ENCODE peak calls at places on chromosomes 1 and 21, in ten cellular contexts. One of them, this sample, is unnamed.

GRCh38 chr1:111927652-111928051 is 61.8 kb downstream of the KCND3 start:
- DNase-seq in BJ: no peak
- DNase-seq in nephron progenitor cell: no peak
- DNase-seq in activated CD8-positive, alpha-beta memory T cell treated with anti-CD3 and anti-CD28 coated beads for 48 hours: no peak
- DNase-seq in CD4-positive, alpha-beta memory T cell: no peak
- DNase-seq in NCI-H2081: no peak
- DNase-seq in lung: no peak
- DNase-seq in COLO829: no peak
- DNase-seq in NCI-H1092: no peak
- DNase-seq in renal cortical epithelial cell: no peak
- DNase-seq in this sample: no peak

GRCh38 chr1:7808253-7808844 is 24.3 kb downstream of the PER3 start:
- DNase-seq in NCI-H2081: no peak
- DNase-seq in lung: no peak
- DNase-seq in COLO829: no peak
- DNase-seq in nephron progenitor cell: no peak
- DNase-seq in CD4-positive, alpha-beta memory T cell: peak
- DNase-seq in NCI-H1092: peak
- DNase-seq in BJ: no peak
- DNase-seq in activated CD8-positive, alpha-beta memory T cell treated with anti-CD3 and anti-CD28 coated beads for 48 hours: no peak
- DNase-seq in renal cortical epithelial cell: peak
- DNase-seq in this sample: peak

GRCh38 chr1:168708698-168709406 is 20.2 kb downstream of the DPT start:
- DNase-seq in renal cortical epithelial cell: no peak
- DNase-seq in NCI-H1092: no peak
- DNase-seq in BJ: no peak
- DNase-seq in CD4-positive, alpha-beta memory T cell: no peak
- DNase-seq in NCI-H2081: no peak
- DNase-seq in nephron progenitor cell: no peak
- DNase-seq in lung: no peak
- DNase-seq in COLO829: peak
- DNase-seq in activated CD8-positive, alpha-beta memory T cell treated with anti-CD3 and anti-CD28 coated beads for 48 hours: no peak
- DNase-seq in this sample: no peak

GRCh38 chr21:42570841-42571387 is 57.3 kb downstream of the SLC37A1 start:
- DNase-seq in NCI-H2081: peak
- DNase-seq in activated CD8-positive, alpha-beta memory T cell treated with anti-CD3 and anti-CD28 coated beads for 48 hours: no peak
- DNase-seq in lung: no peak
- DNase-seq in NCI-H1092: peak
- DNase-seq in renal cortical epithelial cell: peak
- DNase-seq in nephron progenitor cell: peak
- DNase-seq in BJ: no peak
- DNase-seq in CD4-positive, alpha-beta memory T cell: no peak
- DNase-seq in COLO829: no peak
- DNase-seq in this sample: no peak

GRCh38 chr1:81414417-81415087 is 386.2 kb upstream of the ADGRL2 start:
- DNase-seq in NCI-H1092: peak
- DNase-seq in CD4-positive, alpha-beta memory T cell: no peak
- DNase-seq in activated CD8-positive, alpha-beta memory T cell treated with anti-CD3 and anti-CD28 coated beads for 48 hours: no peak
- DNase-seq in COLO829: peak
- DNase-seq in BJ: no peak
- DNase-seq in nephron progenitor cell: peak
- DNase-seq in renal cortical epithelial cell: peak
- DNase-seq in NCI-H2081: peak
- DNase-seq in lung: peak
- DNase-seq in this sample: no peak

GRCh38 chr1:168348146-168348709 is 67.6 kb downstream of the TBX19 start:
- DNase-seq in lung: no peak
- DNase-seq in activated CD8-positive, alpha-beta memory T cell treated with anti-CD3 and anti-CD28 coated beads for 48 hours: no peak
- DNase-seq in renal cortical epithelial cell: peak
- DNase-seq in BJ: no peak
- DNase-seq in NCI-H2081: no peak
- DNase-seq in NCI-H1092: no peak
- DNase-seq in nephron progenitor cell: no peak
- DNase-seq in COLO829: peak
- DNase-seq in CD4-positive, alpha-beta memory T cell: peak
- DNase-seq in this sample: no peak

GRCh38 chr1:116570358-116571214 is at the start of gene CD58:
- DNase-seq in BJ: peak
- DNase-seq in COLO829: peak
- DNase-seq in renal cortical epithelial cell: peak
- DNase-seq in CD4-positive, alpha-beta memory T cell: peak
- DNase-seq in NCI-H1092: peak
- DNase-seq in activated CD8-positive, alpha-beta memory T cell treated with anti-CD3 and anti-CD28 coated beads for 48 hours: peak
- DNase-seq in nephron progenitor cell: peak
- DNase-seq in NCI-H2081: peak
- DNase-seq in lung: peak
- DNase-seq in this sample: peak

GRCh38 chr1:1986451-1987141 is 17.0 kb downstream of the CFAP74 start:
- DNase-seq in nephron progenitor cell: no peak
- DNase-seq in renal cortical epithelial cell: no peak
- DNase-seq in NCI-H2081: no peak
- DNase-seq in activated CD8-positive, alpha-beta memory T cell treated with anti-CD3 and anti-CD28 coated beads for 48 hours: no peak
- DNase-seq in COLO829: no peak
- DNase-seq in lung: no peak
- DNase-seq in BJ: no peak
- DNase-seq in NCI-H1092: no peak
- DNase-seq in CD4-positive, alpha-beta memory T cell: no peak
- DNase-seq in this sample: no peak

GRCh38 chr1:51651552-51651942 is 34.7 kb downstream of the OSBPL9 start:
- DNase-seq in BJ: no peak
- DNase-seq in CD4-positive, alpha-beta memory T cell: no peak
- DNase-seq in COLO829: no peak
- DNase-seq in renal cortical epithelial cell: no peak
- DNase-seq in NCI-H2081: no peak
- DNase-seq in activated CD8-positive, alpha-beta memory T cell treated with anti-CD3 and anti-CD28 coated beads for 48 hours: no peak
- DNase-seq in nephron progenitor cell: no peak
- DNase-seq in NCI-H1092: no peak
- DNase-seq in lung: no peak
- DNase-seq in this sample: no peak

This sample was measured in NCI-H446.